ENCODE peak calls at places on chromosomes 4 and X, in six cellular contexts. W is lower leg skin, E is suprapubic skin, O is stomach, M is ovary, Z is breast epithelium. R is an unnamed sample.

GRCh38 chr4:135186002-135186401 is 984.4 kb upstream of the PABPC4L start:
- DNase-seq in Z (no peak), M (no peak), W (no peak), O (no peak), E (no peak), R (no peak)

GRCh38 chr4:158121203-158121586 is 51.6 kb downstream of the GASK1B start:
- DNase-seq in O (no peak), Z (peak; percentile 19), M (no peak), E (no peak), W (peak; percentile 59), R (peak; percentile 33)

GRCh38 chrX:18354369-18355329 is at the start of gene SCML2:
- DNase-seq in O (peak; percentile 35), Z (no peak), W (no peak), M (peak; percentile 75), E (no peak), R (no peak)

GRCh38 chr4:10048931-10049655 is 27.8 kb upstream of the SLC2A9 start:
- DNase-seq in O (no peak), E (no peak), M (no peak), W (no peak), Z (no peak), R (no peak)

GRCh38 chr4:113189546-113189945 is 140.1 kb downstream of the ANK2 start:
- DNase-seq in O (no peak), M (no peak), Z (no peak), E (no peak), W (no peak), R (no peak)

GRCh38 chr4:95591278-95591677 is 42.5 kb upstream of the UNC5C start:
- DNase-seq in W (no peak), E (no peak), O (no peak), Z (no peak), M (no peak), R (no peak)

GRCh38 chrX:3326721-3327120 is 19.7 kb downstream of the MXRA5 start:
- DNase-seq in O (no peak), Z (no peak), W (no peak), E (no peak), M (no peak), R (no peak)

GRCh38 chrX:77347572-77347971 is 99.6 kb upstream of the FGF16 start:
- DNase-seq in M (no peak), W (no peak), E (no peak), O (no peak), Z (no peak), R (no peak)

GRCh38 chr4:1249731-1250526 is 999 bp upstream of the CTBP1 start:
- DNase-seq in W (no peak), E (peak; percentile 77), Z (no peak), O (no peak), M (peak; percentile 68), R (peak; percentile 49)

GRCh38 chr4:165198329-165198728 is 9.0 kb upstream of the KLHL2 start:
- DNase-seq in W (no peak), E (no peak), Z (no peak), O (no peak), M (no peak), R (no peak)

GRCh38 chr4:37157403-37158167 is 87.0 kb upstream of the NWD2 start:
- DNase-seq in Z (no peak), O (no peak), M (no peak), E (no peak), W (no peak), R (no peak)

GRCh38 chr4:171813195-171813955 is at the start of gene GALNTL6:
- DNase-seq in Z (no peak), E (no peak), M (no peak), O (no peak), W (no peak), R (peak; percentile 83)

GRCh38 chr4:82642321-82642720 is 80.5 kb upstream of the TMEM150C start:
- DNase-seq in Z (no peak), O (no peak), E (no peak), M (no peak), W (no peak), R (no peak)

GRCh38 chr4:113540859-113541258 is 220.7 kb downstream of the CAMK2D start:
- DNase-seq in E (no peak), W (no peak), Z (no peak), M (no peak), O (no peak), R (no peak)

GRCh38 chr4:32790803-32791202 is 2070.6 kb downstream of the PCDH7 start:
- DNase-seq in W (no peak), O (no peak), M (no peak), E (no peak), Z (no peak), R (no peak)

GRCh38 chr4:28247805-28248204 is 1387.2 kb downstream of the STIM2 start:
- DNase-seq in M (no peak), E (no peak), Z (no peak), O (no peak), W (no peak), R (no peak)

GRCh38 chrX:48021026-48021900 is 14.5 kb downstream of the SPACA5 start:
- DNase-seq in Z (peak; percentile 32), W (peak; percentile 51), E (no peak), O (peak; percentile 70), M (peak; percentile 85), R (peak; percentile 45)

GRCh38 chrX:48083212-48083611 is 11.8 kb upstream of the ZNF630 start:
- DNase-seq in Z (peak; percentile 27), M (peak; percentile 48), W (peak; percentile 22), E (no peak), O (peak; percentile 41), R (no peak)

DNA sequence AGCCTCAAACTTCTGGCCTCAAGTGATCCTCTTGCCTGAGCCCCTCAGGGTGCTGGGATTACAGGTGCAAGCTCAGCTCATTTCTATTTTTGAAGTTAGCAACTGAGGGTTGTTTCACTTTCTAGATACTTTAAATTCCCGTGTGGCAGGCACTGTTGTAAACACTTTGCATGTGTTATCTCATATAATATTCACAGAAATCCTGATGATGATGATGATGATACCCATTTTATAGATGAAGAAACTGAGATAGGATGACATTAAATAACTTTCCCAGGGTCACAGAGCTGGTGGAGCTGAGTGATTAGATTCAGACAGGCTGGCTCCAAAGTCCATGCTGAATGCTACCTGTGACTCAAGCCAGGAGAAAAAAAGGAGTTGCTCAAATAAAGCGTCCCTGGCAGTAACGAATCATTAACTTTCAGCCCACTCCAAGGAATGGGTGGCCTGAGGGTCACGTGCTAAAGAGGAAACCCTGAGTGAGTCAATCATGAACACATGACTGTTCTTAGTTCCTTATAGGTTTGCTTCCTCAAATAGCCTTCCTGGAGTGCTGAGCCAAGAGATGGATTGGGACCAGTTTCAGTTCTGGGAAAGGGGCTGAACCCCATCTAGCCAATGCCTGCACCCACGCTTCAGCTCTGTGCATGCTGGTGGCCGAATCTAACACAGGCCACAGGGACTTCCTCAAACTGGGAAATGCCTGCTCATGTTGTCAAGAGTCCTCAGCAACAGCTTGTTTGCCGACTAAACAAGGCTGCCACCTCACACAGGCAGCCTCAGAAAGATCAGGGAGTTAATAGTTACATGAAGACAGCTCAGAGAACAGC is 52.8 kb downstream of the RBM47 start:
- DNase-seq in Z (peak; percentile 75), M (peak; percentile 63), W (peak; percentile 77), E (peak; percentile 81), O (peak; percentile 85), R (no peak)
- TF ChIP-seq POLR2A in Z (no peak), M (no peak), W (no peak), E (no peak), O (no peak), R (no peak)

DNA sequence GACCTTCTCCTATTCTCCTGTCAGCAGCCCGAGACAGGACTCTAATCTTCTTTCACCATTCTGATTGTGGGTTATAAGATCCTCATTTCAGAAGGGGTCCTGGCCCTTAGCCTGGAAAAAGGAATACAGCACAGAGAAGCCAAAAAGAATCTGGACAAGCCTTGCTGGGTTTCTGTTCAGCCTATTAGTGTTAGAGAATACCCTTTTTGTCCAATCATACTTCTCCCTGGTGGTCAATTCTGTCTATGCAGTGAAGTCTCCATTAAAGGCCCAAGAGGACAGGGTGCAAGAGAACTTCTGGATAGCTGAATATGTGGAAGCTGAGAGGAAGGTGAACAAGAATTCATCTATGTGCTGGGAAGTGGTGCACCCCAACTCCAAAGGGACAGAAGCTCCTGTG is 105.7 kb upstream of the AGA start:
- DNase-seq in W (no peak), O (no peak), E (no peak), Z (no peak), M (no peak), R (no peak)
- TF ChIP-seq CTCF in W (no peak), O (no peak), E (no peak), Z (no peak), M (no peak), R (no peak)

GRCh38 chr4:153512952-153513500 is 46.9 kb downstream of the TMEM131L start:
- DNase-seq in O (no peak), Z (no peak), W (no peak), E (no peak), M (no peak), R (no peak)

GRCh38 chr4:153512162-153512852 is 46.1 kb downstream of the TMEM131L start:
- DNase-seq in M (no peak), W (no peak), Z (no peak), E (no peak), O (no peak), R (no peak)

GRCh38 chr4:153510252-153511001 is 44.3 kb downstream of the TMEM131L start:
- DNase-seq in W (no peak), Z (no peak), O (no peak), M (no peak), E (no peak), R (no peak)

GRCh38 chr4:153509724-153510123 is 43.6 kb downstream of the TMEM131L start:
- DNase-seq in Z (no peak), M (no peak), W (no peak), O (no peak), E (no peak), R (no peak)

DNA sequence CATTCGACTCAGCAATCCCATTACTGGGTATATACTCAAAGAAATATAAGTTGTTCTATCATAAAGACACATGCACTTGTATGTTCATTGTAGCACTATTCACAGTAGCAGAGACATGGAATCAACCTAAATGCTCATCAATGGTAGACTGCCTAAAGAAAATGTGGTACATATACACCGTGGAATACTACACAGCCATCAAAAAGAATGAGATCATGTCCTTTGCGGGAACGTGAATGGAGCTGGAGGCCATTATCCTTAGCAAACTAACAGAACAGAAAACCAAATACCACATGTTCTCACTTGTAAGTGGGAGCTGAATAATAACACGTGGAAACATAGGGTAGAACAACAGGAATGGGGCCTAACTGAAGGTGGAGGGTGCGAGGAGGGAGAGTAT is 44.9 kb downstream of the TMEM131L start:
- DNase-seq in E (no peak), W (no peak), O (no peak), Z (no peak), M (no peak), R (no peak)
- TF ChIP-seq POLR2A in E (no peak), W (no peak), O (no peak), Z (no peak), M (no peak), R (no peak)

DNA sequence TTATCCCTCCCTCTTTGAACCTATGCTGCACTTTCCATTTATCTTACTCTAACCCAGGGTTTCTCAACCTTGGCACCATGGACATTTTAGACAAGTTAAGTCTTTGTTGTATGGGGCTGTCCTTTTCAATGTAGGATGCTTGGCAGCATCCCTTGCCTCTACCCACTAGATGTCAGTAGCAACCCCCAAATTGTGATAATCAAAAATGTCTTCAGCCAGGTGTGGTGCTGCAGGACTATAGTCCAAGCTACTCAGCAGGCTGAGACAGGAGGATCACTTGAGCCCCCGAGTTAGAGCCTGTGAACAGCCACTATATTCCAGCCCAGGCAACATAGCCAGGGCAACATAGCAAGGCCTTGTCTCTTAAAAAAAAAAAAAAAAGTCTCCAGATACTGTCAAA is 7.0 kb downstream of the LRCH2 start:
- DNase-seq in W (no peak), E (no peak), O (no peak), Z (no peak), M (no peak), R (no peak)
- TF ChIP-seq CTCF in W (no peak), E (no peak), O (no peak), Z (no peak), M (no peak), R (no peak)

R was measured in upper lobe of left lung.